ENCODE peak calls at places on chromosomes 13 and 19, in six cellular contexts. X is K562, J is GM12892, F is GM12878, C is H1, Y is HepG2. A is an unnamed sample.

GRCh38 chr19:49887653-49888477 is 8.8 kb downstream of the IL4I1 start:
- DNase-seq in F (no peak), J (no peak), Y (no peak), X (no peak), C (no peak), A (no peak)

GRCh38 chr19:47124937-47125668 is 5.5 kb upstream of the SAE1 start:
- DNase-seq in F (no peak), J (peak), X (peak), C (no peak), Y (peak), A (peak)

GRCh38 chr13:18998389-18998788 is 183.2 kb downstream of the TUBA3C start:
- DNase-seq in Y (no peak), F (no peak), C (no peak), J (no peak), X (no peak), A (no peak)

GRCh38 chr19:35560677-35561076 is 2.8 kb downstream of the ATP4A start:
- DNase-seq in Y (no peak), F (no peak), X (no peak), J (no peak), C (no peak), A (no peak)

GRCh38 chr13:108895220-108895704 is 265.9 kb downstream of the MYO16 start:
- DNase-seq in F (no peak), Y (peak), X (peak), C (no peak), J (no peak), A (no peak)

GRCh38 chr19:53333071-53333465 is 481 bp upstream of the ZNF845 start:
- DNase-seq in X (peak), Y (no peak), J (no peak), C (no peak), F (no peak), A (no peak)

GRCh38 chr13:20274466-20274865 is 42.3 kb upstream of the GJB6 start:
- DNase-seq in J (no peak), Y (no peak), C (no peak), X (no peak), F (no peak), A (no peak)

GRCh38 chr19:23070353-23070781 is 46.5 kb upstream of the ZNF730 start:
- DNase-seq in F (no peak), J (no peak), Y (no peak), X (peak), C (peak), A (peak)

GRCh38 chr19:4939466-4939865 is 29.4 kb upstream of the KDM4B start:
- DNase-seq in F (no peak), J (no peak), X (no peak), C (no peak), Y (no peak), A (no peak)

GRCh38 chr19:7874080-7874856 is at the start of gene PRR36:
- DNase-seq in J (no peak), F (no peak), Y (peak), C (no peak), X (no peak), A (no peak)

GRCh38 chr13:76837811-76838210 is 48.4 kb downstream of the KCTD12 start:
- DNase-seq in J (no peak), X (no peak), Y (no peak), F (no peak), C (no peak), A (no peak)

DNA sequence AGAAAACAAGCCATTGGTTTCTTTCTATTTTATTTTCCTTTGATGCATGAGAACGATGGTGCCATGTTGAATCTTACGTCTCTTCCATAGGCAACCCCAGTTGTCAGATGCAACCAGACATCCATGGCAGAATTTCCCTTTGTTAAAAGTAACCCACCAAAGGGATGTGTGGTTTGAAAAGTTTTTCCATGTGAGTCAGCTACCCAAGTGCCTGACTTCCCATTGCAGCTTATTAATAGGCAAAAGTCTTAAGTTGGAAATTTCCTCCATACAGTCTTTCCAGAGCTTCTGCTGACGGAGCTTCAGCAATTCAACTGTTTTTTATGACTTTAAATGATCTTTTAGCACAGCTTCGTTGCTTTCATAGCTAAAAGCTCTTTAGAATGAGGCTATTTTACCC is 73.8 kb upstream of the FAM216B start:
- DNase-seq in J (no peak), X (no peak), F (no peak), C (no peak), Y (no peak), A (no peak)
- TF ChIP-seq TAF1 in J (no peak), X (no peak), F (no peak), C (no peak), Y (no peak), A (no peak)

GRCh38 chr13:102798653-102799543 is at the start of the genes BIVM and POGLUT2:
- DNase-seq in J (peak), C (peak), X (peak), Y (peak), F (peak), A (peak)
- TF ChIP-seq POLR2A in J (peak), C (no peak), X (peak), Y (peak), F (peak), A (no peak)

DNA sequence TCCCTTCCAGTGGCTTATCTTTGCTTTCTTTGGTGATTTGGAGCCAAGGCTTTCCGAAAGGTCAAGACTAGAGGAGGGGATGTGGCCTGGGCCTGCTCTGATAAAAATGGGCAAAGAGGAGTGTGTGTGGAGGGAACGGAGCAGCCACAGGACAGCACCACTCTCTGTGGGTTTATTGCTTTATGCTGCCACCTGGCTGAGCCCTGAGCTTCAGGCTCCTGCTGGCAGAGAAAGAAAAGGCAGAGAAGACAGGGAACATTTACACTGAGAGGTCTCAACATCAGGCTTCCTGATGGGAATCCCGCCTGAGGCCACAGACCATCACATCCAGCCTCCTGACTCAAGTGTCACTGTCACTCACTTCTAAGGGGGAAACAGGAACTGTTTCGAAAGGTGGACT is 9.2 kb upstream of the GSX1 start:
- DNase-seq in J (no peak), F (no peak), Y (peak), X (peak), C (no peak), A (no peak)
- TF ChIP-seq TAF1 in J (no peak), F (no peak), Y (no peak), X (no peak), C (no peak), A (no peak)

GRCh38 chr13:55090612-55091011 is 2050.1 kb upstream of the PRR20A start:
- DNase-seq in X (no peak), Y (no peak), C (no peak), F (no peak), J (no peak), A (no peak)

GRCh38 chr13:55084630-55085029 is 2056.0 kb downstream of the OLFM4 start:
- DNase-seq in F (no peak), Y (no peak), J (no peak), C (no peak), X (no peak), A (no peak)

DNA sequence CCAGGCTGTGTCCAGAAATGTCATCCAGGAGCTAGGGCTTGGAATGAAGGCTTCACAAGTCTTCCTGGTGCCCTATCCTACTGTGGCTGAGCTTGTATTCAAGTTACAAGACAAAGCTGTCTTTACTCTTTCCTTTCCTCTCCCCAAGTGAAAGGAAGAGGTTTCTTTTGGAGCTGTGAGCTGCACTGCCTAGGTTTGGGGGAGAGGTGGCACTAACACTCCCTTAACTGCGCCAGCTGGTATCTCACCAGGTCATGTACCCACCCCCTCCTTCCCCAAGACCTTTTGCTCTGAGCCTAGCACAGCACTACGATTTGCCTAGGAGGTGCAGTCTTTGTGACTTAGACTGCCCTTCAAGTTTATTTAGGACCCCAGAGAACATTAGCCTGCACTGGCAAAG is 2053.6 kb upstream of the PRR20A start:
- DNase-seq in Y (no peak), F (no peak), X (no peak), C (peak), J (no peak), A (no peak)
- TF ChIP-seq POLR2A in Y (no peak), F (no peak), X (no peak), C (no peak), J (no peak), A (no peak)

GRCh38 chr13:112444001-112444311 is 67.8 kb downstream of the SPACA7 start:
- DNase-seq in X (peak), F (no peak), Y (peak), C (peak), J (peak), A (peak)

GRCh38 chr13:112442483-112443090 is 66.4 kb downstream of the SPACA7 start:
- DNase-seq in C (no peak), Y (no peak), J (no peak), F (no peak), X (no peak), A (no peak)

GRCh38 chr13:112444416-112445399 is 68.6 kb downstream of the SPACA7 start:
- DNase-seq in C (no peak), X (no peak), F (no peak), J (no peak), Y (no peak), A (no peak)

GRCh38 chr13:112441779-112442310 is 65.7 kb downstream of the SPACA7 start:
- DNase-seq in C (no peak), X (no peak), Y (no peak), J (no peak), F (no peak), A (no peak)

DNA sequence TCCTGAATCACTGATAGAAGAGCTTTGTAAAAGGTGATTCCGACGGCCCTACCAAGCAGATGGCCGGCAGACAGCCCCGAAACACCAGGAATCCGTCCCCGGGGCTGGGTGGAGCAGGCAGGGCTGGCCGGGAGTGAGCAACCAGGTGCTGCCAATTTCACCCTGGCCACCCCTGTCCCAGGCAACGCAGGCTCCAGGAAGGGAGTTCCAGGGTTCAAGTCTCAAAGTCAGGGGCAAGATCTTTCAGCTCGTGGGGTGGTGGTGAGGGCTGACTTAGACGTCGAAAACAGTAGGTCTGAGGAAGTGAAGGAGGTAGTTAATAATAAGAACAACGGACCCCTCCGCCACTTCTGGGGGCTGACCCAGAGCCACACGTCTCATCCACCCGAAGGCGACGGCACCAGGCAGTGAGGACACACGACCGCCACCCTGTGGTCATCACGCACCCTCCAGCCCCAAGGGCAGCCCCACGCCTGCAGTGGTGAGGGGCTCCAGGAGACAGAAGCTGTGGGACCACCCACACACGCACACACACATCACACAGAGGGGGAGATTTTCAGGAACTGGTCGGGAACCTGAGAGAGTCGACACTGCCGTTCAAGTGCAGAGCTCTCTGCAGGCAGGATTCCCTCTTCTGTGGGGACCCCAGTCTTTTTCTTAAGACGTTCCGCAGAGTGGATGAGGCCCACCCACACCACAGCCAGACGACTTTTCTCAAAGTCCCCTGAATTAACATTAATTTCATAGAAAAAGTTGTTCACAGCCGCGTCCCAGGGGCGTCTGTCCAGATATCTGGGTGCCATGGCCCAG is 67.2 kb downstream of the SPACA7 start:
- DNase-seq in J (peak), C (no peak), X (peak), F (no peak), Y (no peak), A (no peak)
- TF ChIP-seq TAF1 in J (no peak), C (no peak), X (no peak), F (no peak), Y (no peak), A (no peak)

GRCh38 chr19:9674669-9675357 is at the start of gene ZNF562:
- DNase-seq in F (peak), C (peak), X (peak), J (peak), Y (peak), A (peak)
- TF ChIP-seq POLR2A in F (peak), C (no peak), X (peak), J (peak), Y (peak), A (peak)

GRCh38 chr13:30376426-30377311 is 45.6 kb upstream of the UBE2L5 start:
- DNase-seq in J (peak), F (peak), C (no peak), X (no peak), Y (no peak), A (peak)
- TF ChIP-seq TAF1 in J (no peak), F (peak), C (no peak), X (no peak), Y (no peak), A (no peak)

GRCh38 chr19:11359421-11359820 is 4.2 kb downstream of the PLPPR2 start:
- DNase-seq in J (no peak), Y (no peak), X (no peak), C (no peak), F (no peak), A (no peak)

GRCh38 chr19:11361037-11361770 is 6.0 kb downstream of the PLPPR2 start:
- DNase-seq in C (no peak), J (no peak), F (no peak), Y (no peak), X (peak), A (no peak)

GRCh38 chr19:11364296-11364904 is 9.2 kb downstream of the PLPPR2 start:
- DNase-seq in F (no peak), C (no peak), X (no peak), J (no peak), Y (no peak), A (no peak)

GRCh38 chr19:11363881-11364280 is 8.6 kb downstream of the PLPPR2 start:
- DNase-seq in F (no peak), J (no peak), X (no peak), Y (no peak), C (no peak), A (no peak)

GRCh38 chr19:11361771-11362731 is 6.8 kb downstream of the PLPPR2 start:
- DNase-seq in J (no peak), F (no peak), C (no peak), Y (no peak), X (peak), A (no peak)
- TF ChIP-seq POLR2A in J (no peak), F (no peak), C (no peak), Y (no peak), X (no peak), A (no peak)

GRCh38 chr19:29489182-29489951 is 36.4 kb upstream of the VSTM2B start:
- DNase-seq in X (no peak), J (no peak), Y (no peak), F (no peak), C (no peak), A (no peak)
- TF ChIP-seq TAF1 in X (no peak), J (no peak), Y (no peak), F (no peak), C (no peak), A (no peak)

A was measured in GM12891.